ENCODE peak calls at places on chromosomes 12 and 14, in eight cellular contexts. F, T, A, G, Y, W, E and P are unnamed samples.
A peak's percentile ranks its signal among the peaks of the same experiment; 100 is the strongest.

GRCh38 chr12:56029666-56030293 is 8.9 kb downstream of the IKZF4 start:
- DNase-seq in F (peak; percentile 55), T (peak; percentile 68), A (no peak), G (peak; percentile 84), Y (peak; percentile 63), W (peak; percentile 69), E (no peak), P (no peak)

GRCh38 chr14:101559624-101560533 is 1.4 kb upstream of the DIO3 start:
- DNase-seq in F (peak; percentile 58), T (peak; percentile 1), A (no peak), G (peak; percentile 67), Y (no peak), W (no peak), E (no peak), P (no peak)

GRCh38 chr14:50941151-50941550 is 3.1 kb downstream of the PYGL start:
- DNase-seq in F (no peak), T (peak; percentile 45), A (no peak), G (no peak), Y (no peak), W (no peak), E (no peak), P (no peak)

GRCh38 chr14:75514673-75515630 is 7.3 kb upstream of the BATF start:
- DNase-seq in F (no peak), T (no peak), A (no peak), G (peak; percentile 60), Y (peak; percentile 90), W (no peak), E (no peak), P (no peak)

GRCh38 chr12:109920266-109920780 is 20.2 kb downstream of the TCHP start:
- DNase-seq in F (peak; percentile 40), T (peak; percentile 40), A (no peak), G (peak; percentile 36), Y (no peak), W (no peak), E (no peak), P (no peak)

GRCh38 chr12:132161796-132162507 is 17.7 kb downstream of the NOC4L start:
- DNase-seq in F (peak; percentile 13), T (no peak), A (no peak), G (no peak), Y (no peak), W (no peak), E (no peak), P (no peak)

GRCh38 chr12:95548056-95548538 is 3.2 kb downstream of the USP44 start:
- DNase-seq in F (peak; percentile 83), T (no peak), A (peak; percentile 10), G (peak; percentile 68), Y (no peak), W (no peak), E (no peak), P (no peak)

GRCh38 chr12:108691154-108691994 is 39.9 kb downstream of the CORO1C start:
- DNase-seq in F (peak; percentile 91), T (peak; percentile 99), A (peak; percentile 93), G (peak; percentile 96), Y (peak; percentile 94), W (peak; percentile 100), E (peak; percentile 99), P (peak; percentile 98)

GRCh38 chr12:131950182-131950913 is 606 bp downstream of the EP400 start:
- DNase-seq in F (peak; percentile 65), T (no peak), A (no peak), G (peak; percentile 39), Y (peak; percentile 52), W (no peak), E (no peak), P (no peak)

GRCh38 chr12:80868576-80868975 is 69.2 kb downstream of the LIN7A start:
- DNase-seq in F (no peak), T (no peak), A (no peak), G (no peak), Y (no peak), W (no peak), E (no peak), P (no peak)
- TF ChIP-seq CTCF in F (no peak), T (no peak), A (no peak), G (no peak), Y (no peak), W (no peak), E (no peak), P (no peak)

DNA sequence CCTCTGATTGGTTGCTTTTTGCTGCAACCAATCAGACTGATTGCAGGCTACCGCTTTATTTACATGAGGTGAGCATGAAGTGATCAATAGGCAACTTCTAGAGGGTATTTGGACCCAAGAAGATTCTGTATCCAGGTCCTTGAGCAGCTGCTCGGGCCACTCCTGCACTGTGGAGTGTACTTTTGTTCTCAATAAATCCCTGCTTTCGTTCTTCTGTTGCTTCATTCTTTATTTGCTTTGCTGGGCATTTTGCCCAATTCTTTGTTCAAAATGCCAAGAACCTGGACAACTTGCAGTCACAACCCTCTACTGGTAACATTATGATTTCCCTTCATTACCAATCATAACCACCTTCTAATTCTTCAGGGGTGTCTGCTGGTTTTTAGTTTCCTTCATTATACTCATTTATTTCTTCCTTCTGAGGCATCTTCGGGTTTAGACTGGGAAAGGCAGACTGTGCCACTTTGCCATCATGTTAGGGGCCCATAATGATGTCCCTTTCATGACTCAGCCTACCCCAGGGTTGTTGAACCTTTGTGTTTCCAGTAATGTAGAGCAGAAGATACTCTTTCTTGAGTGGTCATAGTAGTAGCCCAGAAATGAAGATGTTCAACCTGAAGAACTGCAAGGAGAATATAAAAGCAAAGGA is 43.4 kb upstream of the LIMA1 start:
- DNase-seq in F (no peak), T (peak; percentile 55), A (no peak), G (no peak), Y (no peak), W (peak; percentile 90), E (peak; percentile 20), P (peak; percentile 22)
- TF ChIP-seq CTCF in F (no peak), T (no peak), A (no peak), G (no peak), Y (no peak), W (no peak), E (no peak), P (no peak)

DNA sequence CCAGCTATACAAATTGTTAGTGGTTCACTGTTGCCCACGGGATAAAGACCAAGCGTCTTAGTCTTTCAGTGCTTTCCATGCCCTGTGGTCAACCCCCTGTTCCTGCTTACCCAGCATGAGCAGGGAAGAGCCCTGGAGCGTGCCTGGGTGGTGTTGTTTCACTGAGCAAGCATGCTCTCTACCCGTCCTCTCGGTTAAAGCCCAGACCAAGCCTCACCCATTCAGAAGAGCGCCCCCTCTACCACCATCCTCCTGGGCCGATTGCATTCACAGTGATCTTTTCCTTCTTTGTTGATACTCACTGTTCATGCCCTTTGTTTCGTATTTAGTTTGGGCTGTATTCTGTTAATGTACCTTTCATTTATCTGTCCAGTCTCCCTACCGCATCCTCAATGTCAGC is 25.1 kb downstream of the DYRK4 start:
- DNase-seq in F (no peak), T (no peak), A (no peak), G (peak; percentile 76), Y (no peak), W (no peak), E (no peak), P (no peak)
- TF ChIP-seq CTCF in F (no peak), T (no peak), A (no peak), G (peak; percentile 79), Y (no peak), W (no peak), E (no peak), P (no peak)

GRCh38 chr12:48086327-48086726 is 19.6 kb downstream of the SENP1 start:
- DNase-seq in F (no peak), T (no peak), A (no peak), G (no peak), Y (no peak), W (no peak), E (no peak), P (no peak)

GRCh38 chr12:48080821-48081220 is 25.1 kb downstream of the SENP1 start:
- DNase-seq in F (no peak), T (no peak), A (no peak), G (no peak), Y (no peak), W (no peak), E (no peak), P (no peak)

GRCh38 chr12:48084841-48085460 is 20.9 kb downstream of the SENP1 start:
- DNase-seq in F (no peak), T (no peak), A (no peak), G (peak; percentile 4), Y (no peak), W (no peak), E (no peak), P (no peak)

GRCh38 chr12:48080285-48080684 is 25.6 kb downstream of the SENP1 start:
- DNase-seq in F (no peak), T (no peak), A (no peak), G (no peak), Y (no peak), W (no peak), E (no peak), P (no peak)

DNA sequence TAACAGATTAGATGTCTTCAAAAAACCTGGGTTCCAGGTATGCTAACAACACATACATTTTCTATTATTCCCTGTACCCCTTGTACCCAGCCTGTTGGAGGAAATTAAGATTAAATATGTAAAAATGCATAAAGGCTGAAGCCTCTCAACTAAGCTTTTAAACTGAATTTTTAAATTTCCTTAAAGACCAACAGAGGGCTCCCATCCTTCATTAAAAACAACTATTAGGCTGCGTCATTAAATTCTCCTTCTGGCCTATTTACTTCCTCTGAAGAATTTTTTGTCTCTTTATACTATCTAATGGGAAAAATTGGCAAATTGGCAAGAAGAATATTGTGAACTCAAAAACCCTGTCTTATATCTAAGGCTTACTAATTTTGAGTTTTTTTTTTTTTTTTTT is 21.8 kb downstream of the SENP1 start:
- DNase-seq in F (no peak), T (peak; percentile 36), A (no peak), G (peak; percentile 47), Y (no peak), W (peak; percentile 6), E (no peak), P (no peak)
- TF ChIP-seq CTCF in F (no peak), T (peak; percentile 38), A (peak; percentile 36), G (no peak), Y (no peak), W (no peak), E (peak; percentile 39), P (peak; percentile 16)

DNA sequence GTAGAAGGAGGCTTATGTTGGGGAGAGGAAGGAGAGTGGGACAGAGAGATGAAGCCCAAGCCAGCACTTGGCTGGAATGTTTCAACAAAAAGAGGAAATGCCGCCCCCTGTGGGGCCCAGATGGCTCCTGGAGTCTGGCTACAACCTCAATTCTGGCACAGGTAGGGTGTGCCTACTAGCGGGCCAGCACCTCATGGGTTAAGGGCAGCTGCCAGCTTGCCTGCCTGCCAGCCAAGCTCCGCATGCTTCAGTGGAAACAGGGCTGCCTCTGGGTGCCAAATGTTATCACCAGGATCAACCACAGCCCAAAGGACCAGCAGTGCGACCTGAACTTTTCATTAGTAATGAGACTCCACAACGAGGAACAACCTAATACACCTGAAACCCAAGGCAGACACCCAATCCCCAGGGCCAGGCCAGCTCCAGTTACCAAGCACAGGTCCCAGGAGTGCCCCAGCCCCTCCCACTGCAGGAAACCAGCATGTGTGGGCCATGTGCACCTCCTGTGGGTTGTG is 11.3 kb downstream of the RAB15 start:
- DNase-seq in F (no peak), T (no peak), A (no peak), G (peak; percentile 89), Y (no peak), W (no peak), E (no peak), P (no peak)
- TF ChIP-seq CTCF in F (no peak), T (no peak), A (no peak), G (peak; percentile 65), Y (no peak), W (no peak), E (no peak), P (no peak)

GRCh38 chr14:96239759-96240158 is 16.3 kb upstream of the BDKRB1 start:
- DNase-seq in F (no peak), T (no peak), A (no peak), G (no peak), Y (no peak), W (no peak), E (no peak), P (no peak)
- TF ChIP-seq CTCF in F (no peak), T (no peak), A (no peak), G (no peak), Y (no peak), W (no peak), E (no peak), P (no peak)

GRCh38 chr14:76810953-76811400 is 1.7 kb downstream of the ANGEL1 start:
- DNase-seq in F (no peak), T (peak; percentile 47), A (no peak), G (peak; percentile 41), Y (peak; percentile 37), W (peak; percentile 57), E (no peak), P (peak; percentile 18)
- TF ChIP-seq CTCF in F (no peak), T (peak; percentile 75), A (peak; percentile 56), G (peak; percentile 57), Y (peak; percentile 35), W (peak; percentile 32), E (peak; percentile 57), P (peak; percentile 69)